ENCODE peak calls at places on chromosomes 13 and 19, in eight cellular contexts. I, S, F, Z, D, H, P and O are unnamed samples.

GRCh38 chr19:18832331-18833140 is 777 bp downstream of the UPF1 start:
- DNase-seq in D (peak), I (peak), H (peak), F (peak), S (peak), Z (peak), P (peak), O (peak)

GRCh38 chr19:10013316-10013715 is at the start of gene RDH8:
- DNase-seq in D (no peak), I (no peak), S (no peak), F (no peak), H (no peak), P (no peak), Z (no peak), O (peak)

GRCh38 chr13:40113644-40114304 is 458.3 kb downstream of the COG6 start:
- DNase-seq in P (peak), H (peak), I (no peak), S (no peak), Z (peak), D (no peak), F (no peak), O (no peak)

GRCh38 chr19:50602935-50603334 is 34.7 kb upstream of the LRRC4B start:
- DNase-seq in I (no peak), F (no peak), D (no peak), S (no peak), Z (no peak), H (no peak), P (no peak), O (no peak)

GRCh38 chr13:20001351-20001750 is 42.8 kb downstream of the ZMYM2 start:
- DNase-seq in H (peak), P (no peak), Z (no peak), S (no peak), I (no peak), D (no peak), F (no peak), O (no peak)

GRCh38 chr19:48290341-48290922 is 20.6 kb downstream of the ZNF114 start:
- DNase-seq in I (no peak), Z (peak), F (peak), S (no peak), D (peak), H (peak), P (peak), O (no peak)

GRCh38 chr19:40607311-40607871 is 6.2 kb downstream of the LTBP4 start:
- DNase-seq in Z (peak), S (no peak), H (no peak), P (no peak), I (no peak), D (peak), F (no peak), O (no peak)

GRCh38 chr19:1042689-1043511 is 3.0 kb downstream of the ABCA7 start:
- DNase-seq in F (no peak), S (peak), P (no peak), H (peak), Z (no peak), D (no peak), I (no peak), O (no peak)

GRCh38 chr19:5947435-5947834 is 30.5 kb downstream of the RANBP3 start:
- DNase-seq in S (no peak), D (no peak), I (no peak), P (peak), F (no peak), Z (no peak), H (peak), O (no peak)

GRCh38 chr13:52127378-52127777 is 1.5 kb downstream of the NEK5 start:
- DNase-seq in F (peak), Z (no peak), H (no peak), P (peak), S (no peak), D (no peak), I (no peak), O (no peak)

GRCh38 chr19:49660338-49660961 is 5.2 kb downstream of the IRF3 start:
- DNase-seq in Z (no peak), S (no peak), H (no peak), I (no peak), D (no peak), P (no peak), F (no peak), O (no peak)

GRCh38 chr19:38666662-38667448 is 19.4 kb downstream of the ACTN4 start:
- DNase-seq in P (peak), H (peak), S (peak), I (peak), D (peak), Z (peak), F (no peak), O (peak)

GRCh38 chr13:30763786-30764440 is 28.6 kb downstream of the ALOX5AP start:
- DNase-seq in P (peak), Z (no peak), H (peak), F (no peak), I (no peak), S (no peak), D (no peak), O (no peak)

GRCh38 chr13:31055589-31055988 is 106.1 kb downstream of the HSPH1 start:
- DNase-seq in Z (no peak), P (no peak), S (no peak), I (no peak), H (no peak), F (no peak), D (no peak), O (no peak)

GRCh38 chr13:26390203-26390602 is 136.3 kb downstream of the CDK8 start:
- DNase-seq in S (no peak), H (no peak), D (no peak), Z (no peak), P (no peak), F (no peak), I (no peak), O (no peak)

GRCh38 chr13:44417876-44418275 is 44.3 kb downstream of the SERP2 start:
- DNase-seq in D (no peak), I (no peak), Z (no peak), S (no peak), F (no peak), P (no peak), H (no peak), O (no peak)

GRCh38 chr19:30305346-30306060 is 66.7 kb upstream of the ZNF536 start:
- DNase-seq in S (no peak), I (no peak), Z (no peak), F (no peak), H (no peak), P (no peak), D (no peak), O (peak)

GRCh38 chr19:2034729-2035589 is 16.1 kb downstream of the MKNK2 start:
- DNase-seq in H (peak), P (peak), I (no peak), S (peak), Z (peak), D (peak), F (no peak), O (no peak)

GRCh38 chr19:18771328-18772242 is 19.5 kb downstream of the COMP start:
- DNase-seq in F (no peak), D (peak), P (no peak), I (no peak), S (peak), Z (no peak), H (no peak), O (peak)

GRCh38 chr19:10654610-10655456 is 687 bp downstream of the ILF3 start:
- DNase-seq in I (peak), S (peak), F (peak), Z (peak), H (no peak), P (no peak), D (peak), O (peak)

GRCh38 chr19:8577247-8577646 is at the start of gene MYO1F:
- DNase-seq in F (no peak), H (no peak), D (no peak), P (no peak), I (no peak), Z (no peak), S (no peak), O (no peak)

GRCh38 chr13:99650410-99650809 is 149.1 kb downstream of the TM9SF2 start:
- DNase-seq in H (no peak), I (no peak), F (no peak), P (no peak), S (no peak), Z (no peak), D (no peak), O (no peak)

GRCh38 chr13:24168392-24168750 is 7.9 kb downstream of the SPATA13 start:
- DNase-seq in P (peak), I (no peak), H (no peak), D (peak), S (no peak), F (no peak), Z (no peak), O (no peak)

GRCh38 chr13:107476068-107476467 is 739.3 kb downstream of the LIG4 start:
- DNase-seq in S (no peak), I (no peak), Z (no peak), D (no peak), P (no peak), H (no peak), F (no peak), O (no peak)

GRCh38 chr13:80704369-80704768 is 363.4 kb upstream of the SPRY2 start:
- DNase-seq in H (no peak), I (no peak), P (no peak), D (no peak), F (no peak), Z (no peak), S (no peak), O (no peak)

GRCh38 chr13:24822640-24823039 is 58.7 kb downstream of the RNF17 start:
- DNase-seq in S (no peak), D (no peak), H (no peak), F (no peak), Z (no peak), I (no peak), P (no peak), O (no peak)

GRCh38 chr13:34294483-34295129 is 476.7 kb downstream of the RFC3 start:
- DNase-seq in F (no peak), I (no peak), S (peak), H (peak), P (no peak), Z (no peak), D (peak), O (no peak)

GRCh38 chr13:106466691-106467405 is 68.6 kb downstream of the EFNB2 start:
- DNase-seq in I (no peak), F (no peak), H (no peak), D (no peak), S (no peak), P (no peak), Z (no peak), O (peak)

GRCh38 chr19:44635581-44636438 is 7.9 kb upstream of the PVR start:
- DNase-seq in I (no peak), S (peak), P (peak), D (no peak), Z (peak), F (no peak), H (peak), O (no peak)

GRCh38 chr13:27967203-27967735 is 1.8 kb downstream of the CDX2 start:
- DNase-seq in S (no peak), H (no peak), P (no peak), D (no peak), F (no peak), I (no peak), Z (no peak), O (no peak)